ENCODE peak calls at places on chromosomes 6 and 20, in six cellular contexts. One of them, this sample, is unnamed.
A peak's percentile ranks its signal among the peaks of the same experiment; 100 is the strongest.

GRCh38 chr6:142291512-142291911 is 10.3 kb upstream of the ADGRG6 start:
- DNase-seq in activated T-helper 1 cell treated with anti-CD3 and anti-CD28 coated beads, Interleukin-12 subunit alpha, Interleukin-12 subunit beta, Interleukin-2, Interleukin-4 antibody, amounts not matched to agents 30 ng/mL and 10 ng/mL and 1 ng/mL, durations not matched to agents 14 hours and 24 hours and 36 hours: no peak
- DNase-seq in ecto neural progenitor cell: no peak
- DNase-seq in HT1080: no peak
- DNase-seq in GM12865: no peak
- DNase-seq in heart left ventricle: no peak
- DNase-seq in this sample: no peak

GRCh38 chr6:35293681-35294080 is 3.9 kb upstream of the DEF6 start:
- DNase-seq in activated T-helper 1 cell treated with anti-CD3 and anti-CD28 coated beads, Interleukin-12 subunit alpha, Interleukin-12 subunit beta, Interleukin-2, Interleukin-4 antibody, amounts not matched to agents 30 ng/mL and 10 ng/mL and 1 ng/mL, durations not matched to agents 14 hours and 24 hours and 36 hours: no peak
- DNase-seq in ecto neural progenitor cell: no peak
- DNase-seq in HT1080: no peak
- DNase-seq in GM12865: no peak
- DNase-seq in heart left ventricle: no peak
- DNase-seq in this sample: no peak

GRCh38 chr20:45372646-45373352 is 5.3 kb downstream of the TP53TG5 start:
- DNase-seq in activated T-helper 1 cell treated with anti-CD3 and anti-CD28 coated beads, Interleukin-12 subunit alpha, Interleukin-12 subunit beta, Interleukin-2, Interleukin-4 antibody, amounts not matched to agents 30 ng/mL and 10 ng/mL and 1 ng/mL, durations not matched to agents 14 hours and 24 hours and 36 hours: no peak
- DNase-seq in ecto neural progenitor cell: peak; percentile 61
- DNase-seq in HT1080: no peak
- DNase-seq in GM12865: no peak
- DNase-seq in heart left ventricle: peak; percentile 40
- DNase-seq in this sample: no peak

GRCh38 chr6:142377112-142377848 is 75.5 kb downstream of the ADGRG6 start:
- DNase-seq in activated T-helper 1 cell treated with anti-CD3 and anti-CD28 coated beads, Interleukin-12 subunit alpha, Interleukin-12 subunit beta, Interleukin-2, Interleukin-4 antibody, amounts not matched to agents 30 ng/mL and 10 ng/mL and 1 ng/mL, durations not matched to agents 14 hours and 24 hours and 36 hours: no peak
- DNase-seq in ecto neural progenitor cell: peak; percentile 53
- DNase-seq in HT1080: no peak
- DNase-seq in GM12865: no peak
- DNase-seq in heart left ventricle: no peak
- DNase-seq in this sample: no peak

GRCh38 chr20:23625236-23625964 is 12.4 kb downstream of the CST3 start:
- DNase-seq in activated T-helper 1 cell treated with anti-CD3 and anti-CD28 coated beads, Interleukin-12 subunit alpha, Interleukin-12 subunit beta, Interleukin-2, Interleukin-4 antibody, amounts not matched to agents 30 ng/mL and 10 ng/mL and 1 ng/mL, durations not matched to agents 14 hours and 24 hours and 36 hours: no peak
- DNase-seq in ecto neural progenitor cell: peak; percentile 5
- DNase-seq in HT1080: peak; percentile 46
- DNase-seq in GM12865: peak; percentile 63
- DNase-seq in heart left ventricle: no peak
- DNase-seq in this sample: no peak

GRCh38 chr6:16438677-16439615 is 200.6 kb downstream of the GMPR start:
- DNase-seq in activated T-helper 1 cell treated with anti-CD3 and anti-CD28 coated beads, Interleukin-12 subunit alpha, Interleukin-12 subunit beta, Interleukin-2, Interleukin-4 antibody, amounts not matched to agents 30 ng/mL and 10 ng/mL and 1 ng/mL, durations not matched to agents 14 hours and 24 hours and 36 hours: no peak
- DNase-seq in ecto neural progenitor cell: no peak
- DNase-seq in HT1080: peak; percentile 25
- DNase-seq in GM12865: peak; percentile 33
- DNase-seq in heart left ventricle: no peak
- DNase-seq in this sample: no peak

GRCh38 chr6:106056738-106057390 is 29.3 kb upstream of the PRDM1 start:
- DNase-seq in activated T-helper 1 cell treated with anti-CD3 and anti-CD28 coated beads, Interleukin-12 subunit alpha, Interleukin-12 subunit beta, Interleukin-2, Interleukin-4 antibody, amounts not matched to agents 30 ng/mL and 10 ng/mL and 1 ng/mL, durations not matched to agents 14 hours and 24 hours and 36 hours: no peak
- DNase-seq in ecto neural progenitor cell: no peak
- DNase-seq in HT1080: no peak
- DNase-seq in GM12865: no peak
- DNase-seq in heart left ventricle: no peak
- DNase-seq in this sample: no peak

GRCh38 chr6:56408976-56409375 is 161.6 kb upstream of the COL21A1 start:
- DNase-seq in activated T-helper 1 cell treated with anti-CD3 and anti-CD28 coated beads, Interleukin-12 subunit alpha, Interleukin-12 subunit beta, Interleukin-2, Interleukin-4 antibody, amounts not matched to agents 30 ng/mL and 10 ng/mL and 1 ng/mL, durations not matched to agents 14 hours and 24 hours and 36 hours: no peak
- DNase-seq in ecto neural progenitor cell: no peak
- DNase-seq in HT1080: no peak
- DNase-seq in GM12865: no peak
- DNase-seq in heart left ventricle: no peak
- DNase-seq in this sample: no peak

GRCh38 chr6:84836366-84836765 is 72.0 kb upstream of the TBX18 start:
- DNase-seq in activated T-helper 1 cell treated with anti-CD3 and anti-CD28 coated beads, Interleukin-12 subunit alpha, Interleukin-12 subunit beta, Interleukin-2, Interleukin-4 antibody, amounts not matched to agents 30 ng/mL and 10 ng/mL and 1 ng/mL, durations not matched to agents 14 hours and 24 hours and 36 hours: no peak
- DNase-seq in ecto neural progenitor cell: no peak
- DNase-seq in HT1080: no peak
- DNase-seq in GM12865: no peak
- DNase-seq in heart left ventricle: no peak
- DNase-seq in this sample: no peak

GRCh38 chr6:10316327-10316726 is 98.5 kb downstream of the TFAP2A start:
- DNase-seq in activated T-helper 1 cell treated with anti-CD3 and anti-CD28 coated beads, Interleukin-12 subunit alpha, Interleukin-12 subunit beta, Interleukin-2, Interleukin-4 antibody, amounts not matched to agents 30 ng/mL and 10 ng/mL and 1 ng/mL, durations not matched to agents 14 hours and 24 hours and 36 hours: no peak
- DNase-seq in ecto neural progenitor cell: peak; percentile 52
- DNase-seq in HT1080: peak; percentile 77
- DNase-seq in GM12865: no peak
- DNase-seq in heart left ventricle: no peak
- DNase-seq in this sample: no peak

GRCh38 chr20:43415661-43416430 is 41.9 kb upstream of the SRSF6 start:
- DNase-seq in activated T-helper 1 cell treated with anti-CD3 and anti-CD28 coated beads, Interleukin-12 subunit alpha, Interleukin-12 subunit beta, Interleukin-2, Interleukin-4 antibody, amounts not matched to agents 30 ng/mL and 10 ng/mL and 1 ng/mL, durations not matched to agents 14 hours and 24 hours and 36 hours: no peak
- DNase-seq in ecto neural progenitor cell: no peak
- DNase-seq in HT1080: no peak
- DNase-seq in GM12865: no peak
- DNase-seq in heart left ventricle: no peak
- DNase-seq in this sample: no peak

GRCh38 chr6:147154454-147154853 is 49.8 kb upstream of the STXBP5 start:
- DNase-seq in activated T-helper 1 cell treated with anti-CD3 and anti-CD28 coated beads, Interleukin-12 subunit alpha, Interleukin-12 subunit beta, Interleukin-2, Interleukin-4 antibody, amounts not matched to agents 30 ng/mL and 10 ng/mL and 1 ng/mL, durations not matched to agents 14 hours and 24 hours and 36 hours: no peak
- DNase-seq in ecto neural progenitor cell: no peak
- DNase-seq in HT1080: peak; percentile 80
- DNase-seq in GM12865: no peak
- DNase-seq in heart left ventricle: no peak
- DNase-seq in this sample: no peak

GRCh38 chr20:10714236-10714975 is 40.6 kb upstream of the JAG1 start:
- DNase-seq in activated T-helper 1 cell treated with anti-CD3 and anti-CD28 coated beads, Interleukin-12 subunit alpha, Interleukin-12 subunit beta, Interleukin-2, Interleukin-4 antibody, amounts not matched to agents 30 ng/mL and 10 ng/mL and 1 ng/mL, durations not matched to agents 14 hours and 24 hours and 36 hours: no peak
- DNase-seq in ecto neural progenitor cell: no peak
- DNase-seq in HT1080: no peak
- DNase-seq in GM12865: no peak
- DNase-seq in heart left ventricle: no peak
- DNase-seq in this sample: no peak

GRCh38 chr6:129704708-129705107 is 5.3 kb downstream of the ARHGAP18 start:
- DNase-seq in activated T-helper 1 cell treated with anti-CD3 and anti-CD28 coated beads, Interleukin-12 subunit alpha, Interleukin-12 subunit beta, Interleukin-2, Interleukin-4 antibody, amounts not matched to agents 30 ng/mL and 10 ng/mL and 1 ng/mL, durations not matched to agents 14 hours and 24 hours and 36 hours: no peak
- DNase-seq in ecto neural progenitor cell: no peak
- DNase-seq in HT1080: no peak
- DNase-seq in GM12865: no peak
- DNase-seq in heart left ventricle: no peak
- DNase-seq in this sample: no peak

GRCh38 chr6:136334465-136334846 is 44.8 kb upstream of the BCLAF1 start:
- DNase-seq in activated T-helper 1 cell treated with anti-CD3 and anti-CD28 coated beads, Interleukin-12 subunit alpha, Interleukin-12 subunit beta, Interleukin-2, Interleukin-4 antibody, amounts not matched to agents 30 ng/mL and 10 ng/mL and 1 ng/mL, durations not matched to agents 14 hours and 24 hours and 36 hours: no peak
- DNase-seq in ecto neural progenitor cell: no peak
- DNase-seq in HT1080: no peak
- DNase-seq in GM12865: no peak
- DNase-seq in heart left ventricle: no peak
- DNase-seq in this sample: no peak

GRCh38 chr6:20424679-20425078 is 23.0 kb downstream of the E2F3 start:
- DNase-seq in activated T-helper 1 cell treated with anti-CD3 and anti-CD28 coated beads, Interleukin-12 subunit alpha, Interleukin-12 subunit beta, Interleukin-2, Interleukin-4 antibody, amounts not matched to agents 30 ng/mL and 10 ng/mL and 1 ng/mL, durations not matched to agents 14 hours and 24 hours and 36 hours: no peak
- DNase-seq in ecto neural progenitor cell: no peak
- DNase-seq in HT1080: no peak
- DNase-seq in GM12865: no peak
- DNase-seq in heart left ventricle: no peak
- DNase-seq in this sample: no peak

GRCh38 chr20:53656653-53657288 is 63.1 kb upstream of the ZNF217 start:
- DNase-seq in activated T-helper 1 cell treated with anti-CD3 and anti-CD28 coated beads, Interleukin-12 subunit alpha, Interleukin-12 subunit beta, Interleukin-2, Interleukin-4 antibody, amounts not matched to agents 30 ng/mL and 10 ng/mL and 1 ng/mL, durations not matched to agents 14 hours and 24 hours and 36 hours: no peak
- DNase-seq in ecto neural progenitor cell: no peak
- DNase-seq in HT1080: no peak
- DNase-seq in GM12865: peak; percentile 36
- DNase-seq in heart left ventricle: no peak
- DNase-seq in this sample: no peak

GRCh38 chr20:1491281-1491840 is at the start of gene SIRPB2:
- DNase-seq in activated T-helper 1 cell treated with anti-CD3 and anti-CD28 coated beads, Interleukin-12 subunit alpha, Interleukin-12 subunit beta, Interleukin-2, Interleukin-4 antibody, amounts not matched to agents 30 ng/mL and 10 ng/mL and 1 ng/mL, durations not matched to agents 14 hours and 24 hours and 36 hours: no peak
- DNase-seq in ecto neural progenitor cell: no peak
- DNase-seq in HT1080: no peak
- DNase-seq in GM12865: no peak
- DNase-seq in heart left ventricle: peak; percentile 58
- DNase-seq in this sample: no peak

GRCh38 chr6:162698440-162698839 is 29.1 kb downstream of the PRKN start:
- DNase-seq in activated T-helper 1 cell treated with anti-CD3 and anti-CD28 coated beads, Interleukin-12 subunit alpha, Interleukin-12 subunit beta, Interleukin-2, Interleukin-4 antibody, amounts not matched to agents 30 ng/mL and 10 ng/mL and 1 ng/mL, durations not matched to agents 14 hours and 24 hours and 36 hours: no peak
- DNase-seq in ecto neural progenitor cell: no peak
- DNase-seq in HT1080: no peak
- DNase-seq in GM12865: no peak
- DNase-seq in heart left ventricle: no peak
- DNase-seq in this sample: no peak

GRCh38 chr6:127301199-127301700 is 34.6 kb downstream of the RNF146 start:
- DNase-seq in activated T-helper 1 cell treated with anti-CD3 and anti-CD28 coated beads, Interleukin-12 subunit alpha, Interleukin-12 subunit beta, Interleukin-2, Interleukin-4 antibody, amounts not matched to agents 30 ng/mL and 10 ng/mL and 1 ng/mL, durations not matched to agents 14 hours and 24 hours and 36 hours: no peak
- DNase-seq in ecto neural progenitor cell: no peak
- DNase-seq in HT1080: no peak
- DNase-seq in GM12865: no peak
- DNase-seq in heart left ventricle: no peak
- DNase-seq in this sample: no peak

GRCh38 chr6:57252975-57253374 is 30.9 kb upstream of the RAB23 start:
- DNase-seq in activated T-helper 1 cell treated with anti-CD3 and anti-CD28 coated beads, Interleukin-12 subunit alpha, Interleukin-12 subunit beta, Interleukin-2, Interleukin-4 antibody, amounts not matched to agents 30 ng/mL and 10 ng/mL and 1 ng/mL, durations not matched to agents 14 hours and 24 hours and 36 hours: no peak
- DNase-seq in ecto neural progenitor cell: no peak
- DNase-seq in HT1080: no peak
- DNase-seq in GM12865: no peak
- DNase-seq in heart left ventricle: no peak
- DNase-seq in this sample: no peak

GRCh38 chr6:161166176-161166575 is 107.7 kb downstream of the AGPAT4 start:
- DNase-seq in activated T-helper 1 cell treated with anti-CD3 and anti-CD28 coated beads, Interleukin-12 subunit alpha, Interleukin-12 subunit beta, Interleukin-2, Interleukin-4 antibody, amounts not matched to agents 30 ng/mL and 10 ng/mL and 1 ng/mL, durations not matched to agents 14 hours and 24 hours and 36 hours: no peak
- DNase-seq in ecto neural progenitor cell: no peak
- DNase-seq in HT1080: no peak
- DNase-seq in GM12865: no peak
- DNase-seq in heart left ventricle: no peak
- DNase-seq in this sample: no peak

This sample was measured in memory B cell.